ENCODE peak calls at places on chromosome 22, in four cellular contexts. X is WTC11, Q is HEK293T, Z is HepG2. M is an unnamed sample.

GRCh38 chr22:18031670-18032454 is 7.5 kb upstream of the MICAL3 start:
- DNase-seq in X (no peak), Q (no peak), Z (no peak), M (no peak)

GRCh38 chr22:39215430-39216142 is 29.2 kb downstream of the PDGFB start:
- DNase-seq in X (peak), Q (peak), Z (no peak), M (peak)

GRCh38 chr22:24410110-24410856 is 17.1 kb upstream of the ADORA2A start:
- DNase-seq in X (no peak), Q (no peak), Z (no peak), M (no peak)

GRCh38 chr22:22144858-22145257 is 99.7 kb upstream of the VPREB1 start:
- DNase-seq in X (no peak), Q (no peak), Z (no peak), M (no peak)

GRCh38 chr22:40511604-40512003 is 124.9 kb downstream of the MRTFA start:
- DNase-seq in X (no peak), Q (no peak), Z (no peak), M (no peak)

GRCh38 chr22:25966448-25966913 is 202.8 kb upstream of the SEZ6L start:
- DNase-seq in X (no peak), Q (peak), Z (no peak), M (no peak)

GRCh38 chr22:23837911-23838685 is 708 bp downstream of the DERL3 start:
- DNase-seq in X (no peak), Q (no peak), Z (no peak), M (no peak)

GRCh38 chr22:20785415-20785814 is 11.5 kb downstream of the SERPIND1 start:
- DNase-seq in X (no peak), Q (no peak), Z (no peak), M (no peak)

GRCh38 chr22:23163665-23164064 is 16.6 kb upstream of the BCR start:
- DNase-seq in X (no peak), Q (no peak), Z (no peak), M (no peak)

GRCh38 chr22:30717331-30717921 is 22.8 kb downstream of the OSBP2 start:
- DNase-seq in X (no peak), Q (no peak), Z (peak), M (no peak)

GRCh38 chr22:24550028-24550901 is 4.7 kb downstream of the GUCD1 start:
- DNase-seq in X (no peak), Q (no peak), Z (peak), M (no peak)

GRCh38 chr22:37187891-37188761 is at the start of gene C1QTNF6:
- DNase-seq in X (peak), Q (no peak), Z (no peak), M (no peak)

GRCh38 chr22:27380826-27381225 is 420.7 kb downstream of the MN1 start:
- DNase-seq in X (no peak), Q (no peak), Z (no peak), M (no peak)

GRCh38 chr22:36325163-36326031 is 62.4 kb downstream of the MYH9 start:
- DNase-seq in X (no peak), Q (no peak), Z (no peak), M (no peak)

GRCh38 chr22:24156146-24156914 is 25.0 kb upstream of the SUSD2 start:
- DNase-seq in X (peak), Q (peak), Z (no peak), M (peak)

GRCh38 chr22:17588606-17589005 is 25.3 kb downstream of the SLC25A18 start:
- DNase-seq in X (no peak), Q (no peak), Z (no peak), M (no peak)

GRCh38 chr22:29478326-29479276 is 1.4 kb upstream of the NEFH start:
- DNase-seq in X (peak), Q (peak), Z (no peak), M (peak)

GRCh38 chr22:37747090-37747714 is 50.4 kb downstream of the TRIOBP start:
- DNase-seq in X (no peak), Q (no peak), Z (no peak), M (no peak)

GRCh38 chr22:34129691-34130486 is 209.6 kb upstream of the LARGE1 start:
- DNase-seq in X (no peak), Q (no peak), Z (no peak), M (no peak)

GRCh38 chr22:48702573-48703264 is 1125.0 kb downstream of the BRD1 start:
- DNase-seq in X (no peak), Q (no peak), Z (peak), M (no peak)

GRCh38 chr22:19598054-19598855 is 74.0 kb upstream of the CLDN5 start:
- DNase-seq in X (no peak), Q (peak), Z (no peak), M (no peak)
- TF ChIP-seq ELF4 in X (no peak), Q (no peak), Z (no peak), M (no peak)

GRCh38 chr22:44660051-44660830 is 41.8 kb upstream of the PRR5 start:
- DNase-seq in X (no peak), Q (no peak), Z (no peak), M (no peak)

GRCh38 chr22:44659140-44659539 is 42.9 kb upstream of the PRR5 start:
- DNase-seq in X (no peak), Q (no peak), Z (no peak), M (no peak)

GRCh38 chr22:44661070-44661469 is 40.9 kb upstream of the PRR5 start:
- DNase-seq in X (peak), Q (no peak), Z (no peak), M (no peak)

GRCh38 chr22:44661659-44662569 is 40.1 kb upstream of the PRR5 start:
- DNase-seq in X (no peak), Q (no peak), Z (no peak), M (no peak)

GRCh38 chr22:44658371-44658953 is 43.5 kb upstream of the PRR5 start:
- DNase-seq in X (no peak), Q (no peak), Z (no peak), M (no peak)
- TF ChIP-seq ELF4 in X (no peak), Q (no peak), Z (no peak), M (no peak)

DNA sequence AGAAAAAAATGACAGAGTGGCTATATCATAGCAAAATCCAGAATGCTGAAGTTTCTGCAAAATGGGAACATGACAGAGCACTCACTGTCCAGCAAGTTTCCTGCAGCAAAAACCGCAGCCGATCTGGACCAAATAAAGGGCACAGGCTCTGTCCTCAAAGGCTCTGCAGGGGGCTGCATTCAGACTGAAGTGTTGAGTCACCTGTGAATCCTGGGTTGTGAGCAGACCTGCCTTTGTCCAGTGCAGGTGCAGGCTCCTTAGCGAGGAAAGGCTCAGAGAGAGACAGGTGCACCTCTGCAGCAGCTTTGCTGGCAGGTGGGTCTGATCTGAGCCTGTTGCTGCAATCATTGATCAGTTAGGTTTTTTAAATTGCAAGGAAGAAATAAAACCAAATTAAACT is 29.3 kb upstream of the NFAM1 start:
- DNase-seq in X (peak), Q (no peak), Z (no peak), M (no peak)
- TF ChIP-seq ELF4 in X (no peak), Q (no peak), Z (no peak), M (no peak)

GRCh38 chr22:43923631-43924548 is at the start of gene PNPLA3:
- DNase-seq in X (peak), Q (peak), Z (peak), M (peak)
- TF ChIP-seq ELF4 in X (no peak), Q (no peak), Z (no peak), M (no peak)

DNA sequence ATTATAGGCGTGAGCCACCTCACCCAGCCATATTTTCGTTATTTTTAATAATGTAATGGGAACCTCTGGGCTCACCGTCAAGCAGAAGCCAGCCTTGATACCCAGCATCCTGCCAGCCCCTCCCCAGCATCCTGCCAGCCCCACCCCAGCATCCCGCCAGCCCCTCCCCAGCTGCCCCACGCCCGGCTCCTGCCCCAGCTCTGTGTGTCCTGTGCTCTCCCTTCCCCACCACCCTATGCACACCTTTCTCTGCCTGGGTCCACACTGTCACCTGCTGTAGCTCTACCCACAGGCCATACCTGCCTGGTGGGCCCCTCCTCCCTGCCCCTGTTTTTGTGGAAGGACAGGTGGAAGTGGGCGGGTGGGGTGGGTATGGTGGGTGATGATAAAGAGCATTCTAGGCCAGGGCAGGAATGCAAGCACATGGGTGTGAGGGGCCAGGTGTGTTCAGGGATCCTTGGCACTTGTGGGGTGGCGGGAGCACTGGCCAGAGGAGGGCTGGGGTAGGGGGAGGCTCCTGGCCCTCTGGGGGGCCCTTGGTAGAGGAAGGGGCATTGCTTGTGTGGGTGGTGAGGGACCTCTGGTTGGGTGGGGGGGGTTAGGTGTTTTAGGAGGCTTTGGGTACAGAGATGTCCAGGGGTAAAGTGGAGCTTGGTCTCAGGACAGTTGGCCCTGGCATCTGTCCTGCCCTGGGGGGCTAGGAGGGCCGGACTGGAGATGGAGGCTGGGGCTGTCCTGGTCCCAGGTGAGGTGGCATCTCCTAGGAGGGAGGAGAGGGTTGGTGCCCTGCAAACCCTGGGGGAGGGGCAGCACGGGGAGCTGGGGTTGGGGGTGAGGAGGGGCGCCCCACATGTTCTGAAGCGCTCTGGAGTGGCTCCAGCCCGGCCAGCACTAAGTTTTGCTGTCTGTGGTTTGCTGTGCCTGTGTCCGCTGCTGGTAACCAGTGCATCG is 25.9 kb upstream of the GRAMD4 start:
- DNase-seq in X (no peak), Q (no peak), Z (no peak), M (no peak)
- TF ChIP-seq ELF4 in X (no peak), Q (no peak), Z (no peak), M (no peak)